ENCODE peak calls at places on chromosomes 16 and 17, in eight cellular contexts. V is dorsolateral prefrontal cortex; C is T follicular helper cell; J is cardiac muscle cell; E is lower lobe of right lung; X is NCI-H1092; S is activated CD4-positive, alpha-beta T cell treated with anti-CD3 and anti-CD28 coated beads, Interleukin-2, amount 50 U/mL, for 48 hours; P is C1 segment of cervical spinal cord. U is an unnamed sample.

GRCh38 chr16:31537362-31537921 is 9.7 kb downstream of the AHSP start:
- DNase-seq in X (no peak), J (peak), C (no peak), S (no peak), E (peak), P (no peak), V (no peak), U (peak)

GRCh38 chr17:77508047-77508715 is 367.4 kb downstream of the SEC14L1 start:
- DNase-seq in S (no peak), V (no peak), C (no peak), J (no peak), X (no peak), P (no peak), E (no peak), U (peak)

GRCh38 chr16:68040506-68041288 is 17.6 kb downstream of the DUS2 start:
- DNase-seq in P (peak), C (peak), S (peak), J (peak), E (peak), X (peak), V (peak), U (peak)

GRCh38 chr17:81867952-81868673 is 3.0 kb downstream of the ARHGDIA start:
- DNase-seq in E (no peak), C (no peak), X (no peak), P (no peak), S (peak), V (no peak), J (no peak), U (no peak)

GRCh38 chr17:50198026-50198669 is 3.3 kb downstream of the COL1A1 start:
- DNase-seq in P (no peak), S (peak), J (peak), X (no peak), C (peak), V (peak), E (peak), U (peak)

GRCh38 chr17:68461589-68461988 is 4.3 kb upstream of the WIPI1 start:
- DNase-seq in P (no peak), V (no peak), E (no peak), X (no peak), C (no peak), J (no peak), S (peak), U (no peak)

GRCh38 chr17:8126306-8127066 is 2.6 kb upstream of the HES7 start:
- DNase-seq in V (no peak), S (peak), C (no peak), E (no peak), P (no peak), J (peak), X (no peak), U (peak)

GRCh38 chr16:30335598-30336474 is 19.3 kb downstream of the CD2BP2 start:
- DNase-seq in V (no peak), X (no peak), J (no peak), C (no peak), E (no peak), S (peak), P (no peak), U (peak)

GRCh38 chr16:80323187-80323807 is 217.5 kb upstream of the DYNLRB2 start:
- DNase-seq in S (no peak), C (no peak), V (peak), E (no peak), J (no peak), X (no peak), P (peak), U (no peak)

GRCh38 chr17:55163408-55163807 is 101.4 kb upstream of the HLF start:
- DNase-seq in S (no peak), C (no peak), V (no peak), J (no peak), P (no peak), X (no peak), E (no peak), U (no peak)

GRCh38 chr17:73267648-73268537 is 6.2 kb upstream of the CPSF4L start:
- DNase-seq in E (no peak), J (no peak), X (no peak), V (peak), C (no peak), P (peak), S (no peak), U (no peak)

GRCh38 chr17:42632949-42633444 is 23.5 kb downstream of the TUBG1 start:
- DNase-seq in J (no peak), X (no peak), P (no peak), E (no peak), S (no peak), V (no peak), C (no peak), U (peak)

GRCh38 chr17:7929158-7930029 is at the start of gene KCNAB3:
- DNase-seq in X (peak), P (no peak), S (peak), E (no peak), V (peak), C (peak), J (peak), U (peak)

GRCh38 chr17:17298108-17298507 is 5.1 kb upstream of the NT5M start:
- DNase-seq in E (no peak), S (no peak), X (no peak), C (no peak), J (no peak), P (no peak), V (no peak), U (no peak)

GRCh38 chr17:51819820-51820219 is 338.7 kb downstream of the CA10 start:
- DNase-seq in X (no peak), S (no peak), P (no peak), E (no peak), J (no peak), C (no peak), V (no peak), U (no peak)

GRCh38 chr16:54942353-54942943 is 11.8 kb downstream of the IRX5 start:
- DNase-seq in S (no peak), X (no peak), V (no peak), C (no peak), J (no peak), P (no peak), E (no peak), U (no peak)

GRCh38 chr17:40095944-40096791 is 4.2 kb downstream of the NR1D1 start:
- DNase-seq in S (peak), P (no peak), X (no peak), E (peak), V (no peak), C (peak), J (no peak), U (no peak)

GRCh38 chr17:41665566-41666335 is 22.9 kb upstream of the EIF1 start:
- DNase-seq in P (peak), X (peak), V (peak), C (peak), E (peak), S (peak), J (peak), U (peak)

GRCh38 chr16:86026916-86027315 is 128.0 kb downstream of the IRF8 start:
- DNase-seq in C (no peak), X (no peak), J (no peak), P (no peak), V (no peak), S (no peak), E (no peak), U (no peak)

GRCh38 chr16:56013962-56014552 is 138.9 kb upstream of the CES5A start:
- DNase-seq in X (no peak), E (peak), V (no peak), J (peak), C (no peak), P (no peak), S (peak), U (peak)

GRCh38 chr17:40224707-40225092 is 5.6 kb downstream of the WIPF2 start:
- DNase-seq in V (peak), C (no peak), P (peak), S (no peak), E (no peak), J (no peak), X (no peak), U (no peak)

GRCh38 chr16:70706948-70707465 is 21.2 kb upstream of the MTSS2 start:
- DNase-seq in J (no peak), S (no peak), X (no peak), V (no peak), E (no peak), C (no peak), P (no peak), U (peak)

GRCh38 chr16:86363836-86364618 is 146.3 kb upstream of the FOXF1 start:
- DNase-seq in P (no peak), V (no peak), X (no peak), S (no peak), E (no peak), C (no peak), J (peak), U (peak)

GRCh38 chr17:76527430-76528111 is 9.9 kb downstream of the CYGB start:
- DNase-seq in J (no peak), S (peak), V (no peak), P (no peak), E (peak), X (no peak), C (peak), U (peak)